ENCODE peak calls at places on chromosomes 12 and 14, in nine cellular contexts. A, V, E, Z, S, F, W, U and R are unnamed samples.

GRCh38 chr12:96770239-96770780 is 136.7 kb upstream of the NEDD1 start:
- DNase-seq in W (no peak), A (no peak), F (no peak), V (no peak), U (no peak), E (no peak), Z (no peak), S (no peak), R (no peak)

GRCh38 chr12:52217223-52217622 is 15.8 kb upstream of the KRT7 start:
- DNase-seq in F (peak), U (no peak), A (peak), Z (peak), E (peak), S (peak), V (no peak), W (peak), R (no peak)

GRCh38 chr12:56437430-56438176 is 11.6 kb downstream of the TIMELESS start:
- DNase-seq in Z (no peak), U (no peak), F (no peak), V (no peak), E (no peak), S (no peak), W (no peak), A (no peak), R (no peak)

GRCh38 chr14:99715266-99716000 is 31.3 kb downstream of the CYP46A1 start:
- DNase-seq in W (no peak), Z (no peak), S (no peak), A (peak), V (no peak), F (peak), E (no peak), U (no peak), R (no peak)

GRCh38 chr14:23385840-23386657 is 9.2 kb downstream of the CMTM5 start:
- DNase-seq in S (peak), E (no peak), A (no peak), V (no peak), U (no peak), Z (no peak), F (no peak), W (no peak), R (no peak)

GRCh38 chr14:89382487-89383170 is 34.4 kb downstream of the FOXN3 start:
- DNase-seq in F (no peak), V (no peak), E (no peak), Z (no peak), A (no peak), U (no peak), S (no peak), W (no peak), R (no peak)

GRCh38 chr12:28457785-28458184 is 267.5 kb downstream of the CCDC91 start:
- DNase-seq in S (no peak), Z (no peak), V (no peak), W (no peak), A (no peak), F (no peak), U (no peak), E (no peak), R (no peak)

GRCh38 chr14:99538275-99538674 is 57.1 kb downstream of the CCNK start:
- DNase-seq in U (no peak), V (no peak), W (no peak), A (no peak), Z (no peak), F (no peak), E (no peak), S (no peak), R (no peak)

GRCh38 chr12:69886715-69887114 is 61.7 kb downstream of the MYRFL start:
- DNase-seq in S (no peak), W (no peak), F (no peak), Z (no peak), U (no peak), A (no peak), E (no peak), V (no peak), R (no peak)

GRCh38 chr12:44780221-44780770 is 95.8 kb downstream of the NELL2 start:
- DNase-seq in Z (no peak), F (no peak), V (no peak), U (no peak), S (no peak), E (no peak), A (no peak), W (no peak), R (no peak)

GRCh38 chr14:20781805-20782204 is 737 bp downstream of the RNASE6 start:
- DNase-seq in A (no peak), F (no peak), U (no peak), S (no peak), W (no peak), V (no peak), Z (no peak), E (no peak), R (no peak)

GRCh38 chr12:57380300-57380699 is 50.5 kb downstream of the R3HDM2 start:
- DNase-seq in V (no peak), E (no peak), F (no peak), W (no peak), A (no peak), S (no peak), U (no peak), Z (no peak), R (no peak)

GRCh38 chr14:61489932-61490331 is 168.6 kb downstream of the PRKCH start:
- DNase-seq in F (no peak), E (no peak), A (no peak), U (no peak), Z (peak), S (peak), W (peak), V (no peak), R (peak)

GRCh38 chr12:20142295-20142694 is 226.0 kb upstream of the PDE3A start:
- DNase-seq in S (no peak), V (no peak), Z (no peak), U (no peak), W (no peak), F (no peak), A (no peak), E (no peak), R (no peak)

GRCh38 chr12:94567784-94568183 is 82.6 kb downstream of the TMCC3 start:
- DNase-seq in U (no peak), S (no peak), F (peak), V (no peak), W (no peak), E (no peak), A (no peak), Z (no peak), R (no peak)

GRCh38 chr14:99525699-99526080 is 44.5 kb downstream of the CCNK start:
- DNase-seq in E (no peak), S (no peak), U (no peak), F (no peak), W (no peak), Z (no peak), A (no peak), V (no peak), R (no peak)

GRCh38 chr12:51011960-51012359 is 14.2 kb downstream of the SLC11A2 start:
- DNase-seq in V (no peak), A (no peak), U (no peak), W (no peak), S (no peak), Z (no peak), F (no peak), E (no peak), R (no peak)

GRCh38 chr14:22524784-22525161 is 64.3 kb downstream of the DAD1 start:
- DNase-seq in A (no peak), U (no peak), S (no peak), E (no peak), F (no peak), Z (no peak), V (no peak), W (no peak), R (no peak)

GRCh38 chr12:67697981-67698380 is 49.4 kb downstream of the DYRK2 start:
- DNase-seq in W (no peak), U (no peak), F (no peak), E (no peak), V (no peak), Z (no peak), A (no peak), S (no peak), R (no peak)

GRCh38 chr12:17110316-17110715 is 504.4 kb upstream of the LMO3 start:
- DNase-seq in S (no peak), Z (no peak), V (no peak), A (no peak), W (no peak), U (no peak), E (no peak), F (no peak), R (no peak)

GRCh38 chr12:66074561-66074960 is 56.0 kb downstream of the LLPH start:
- DNase-seq in Z (no peak), F (no peak), A (no peak), V (no peak), E (no peak), W (peak), U (peak), S (no peak), R (no peak)

GRCh38 chr14:58638231-58639205 is 756 bp downstream of the DACT1 start:
- DNase-seq in E (peak), F (peak), U (no peak), Z (peak), W (no peak), A (no peak), S (peak), V (no peak), R (no peak)

GRCh38 chr12:46456356-46457334 is 84.1 kb upstream of the SLC38A2 start:
- DNase-seq in U (no peak), E (peak), W (no peak), Z (no peak), S (no peak), F (no peak), V (no peak), A (no peak), R (no peak)

GRCh38 chr14:95468416-95469133 is 47.9 kb downstream of the SYNE3 start:
- DNase-seq in S (no peak), E (no peak), V (no peak), Z (no peak), F (peak), A (no peak), U (no peak), W (no peak), R (no peak)

GRCh38 chr12:131035268-131035681 is 81.6 kb downstream of the ADGRD1 start:
- DNase-seq in F (no peak), U (no peak), Z (no peak), E (no peak), W (no peak), S (no peak), A (peak), V (no peak), R (no peak)

GRCh38 chr14:23929822-23930294 is 23.7 kb upstream of the DHRS4 start:
- DNase-seq in Z (peak), F (peak), W (peak), E (peak), A (no peak), S (peak), V (peak), U (peak), R (peak)

GRCh38 chr12:116376354-116377193 is 99.1 kb upstream of the MED13L start:
- DNase-seq in Z (no peak), A (no peak), F (no peak), V (no peak), S (no peak), U (no peak), W (peak), E (no peak), R (no peak)

DNA sequence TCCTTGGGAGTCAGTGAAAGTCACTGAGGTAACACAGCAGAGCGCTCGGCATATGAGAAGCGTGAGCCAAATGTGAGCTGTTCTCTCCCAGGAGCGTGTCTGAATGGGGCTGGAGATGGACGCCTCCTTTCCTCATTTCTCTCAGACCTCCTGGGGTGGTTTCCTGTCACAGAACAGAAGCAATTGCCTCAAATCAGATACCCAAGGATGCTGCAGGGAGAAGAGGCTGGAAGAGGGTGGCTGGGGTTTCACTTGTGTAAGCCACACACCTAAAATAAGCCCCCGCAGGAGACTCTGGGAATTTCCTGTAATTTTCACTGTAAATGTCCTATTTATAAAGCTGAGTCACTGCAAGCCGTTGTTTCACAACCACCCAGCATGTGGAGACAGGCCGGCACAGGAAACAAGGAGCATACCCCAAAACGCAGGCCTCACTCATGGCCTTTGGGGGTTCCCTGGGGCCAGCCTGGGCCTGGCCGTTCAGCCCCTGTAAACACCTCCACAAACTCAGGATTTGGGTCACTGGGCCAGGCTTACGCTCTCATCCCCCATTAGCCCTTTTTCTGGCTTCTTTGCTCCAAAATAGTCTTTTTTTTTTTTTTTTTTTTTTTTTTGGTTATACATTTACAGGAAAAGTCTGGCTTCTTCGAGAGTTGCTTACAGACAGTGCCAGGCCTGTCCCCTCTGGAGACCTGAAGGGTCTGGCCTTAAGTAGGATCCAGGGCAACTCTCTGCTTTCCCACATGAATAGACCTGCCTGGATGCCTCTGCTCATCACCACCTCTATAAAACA is 55.3 kb downstream of the VCPKMT start:
- DNase-seq in S (peak), V (no peak), E (peak), U (peak), W (peak), A (no peak), Z (peak), F (peak), R (peak)
- TF ChIP-seq CTCF in S (no peak), V (no peak), E (no peak), U (peak), W (no peak), A (peak), Z (no peak), F (peak), R (peak)

GRCh38 chr12:75672212-75672611 is 160.8 kb upstream of the KRR1 start:
- DNase-seq in V (no peak), A (no peak), W (no peak), Z (no peak), U (no peak), S (no peak), F (no peak), E (no peak), R (no peak)
- TF ChIP-seq CTCF in V (no peak), A (no peak), W (no peak), Z (no peak), U (no peak), S (no peak), F (no peak), E (no peak), R (no peak)

GRCh38 chr14:57530571-57530970 is 36.9 kb upstream of the CCDC198 start:
- DNase-seq in W (no peak), S (no peak), A (no peak), Z (no peak), U (no peak), V (no peak), E (no peak), F (no peak), R (no peak)

GRCh38 chr14:57533214-57533613 is 39.6 kb upstream of the CCDC198 start:
- DNase-seq in A (no peak), V (no peak), Z (no peak), F (no peak), W (peak), U (no peak), E (no peak), S (peak), R (no peak)
- TF ChIP-seq CTCF in A (peak), V (peak), Z (no peak), F (no peak), W (peak), U (peak), E (no peak), S (no peak), R (no peak)

GRCh38 chr14:28381656-28382055 is 384.9 kb upstream of the FOXG1 start:
- DNase-seq in V (no peak), U (no peak), E (no peak), W (peak), Z (no peak), F (no peak), S (no peak), A (no peak), R (no peak)

GRCh38 chr14:28382460-28383220 is 383.9 kb upstream of the FOXG1 start:
- DNase-seq in V (no peak), Z (no peak), S (no peak), A (no peak), W (peak), F (no peak), U (no peak), E (no peak), R (no peak)
- TF ChIP-seq CTCF in V (no peak), Z (no peak), S (no peak), A (no peak), W (no peak), F (no peak), U (no peak), E (no peak), R (no peak)